ENCODE peak calls at places on chromosome 16, in eight cellular contexts. O is heart right ventricle; N is tibial artery; Z is cardiac muscle cell; S is CD4-positive, alpha-beta T cell; G is CD4-positive, CD25-positive, alpha-beta regulatory T cell; V is CD4-positive, alpha-beta memory T cell; P is WERI-Rb-1. X is an unnamed sample.

GRCh38 chr16:70725912-70726828 is 40.3 kb upstream of the MTSS2 start:
- DNase-seq in O (peak; percentile 79), N (no peak), Z (peak; percentile 65), S (no peak), G (no peak), V (no peak), P (no peak), X (peak; percentile 84)

GRCh38 chr16:67430504-67431076 is 331 bp upstream of the HSD11B2 start:
- DNase-seq in O (no peak), N (no peak), Z (peak; percentile 41), S (no peak), G (peak; percentile 27), V (no peak), P (peak; percentile 40), X (no peak)

GRCh38 chr16:48892884-48893283 is 282.9 kb upstream of the N4BP1 start:
- DNase-seq in O (no peak), N (no peak), Z (no peak), S (no peak), G (no peak), V (no peak), P (no peak), X (no peak)

GRCh38 chr16:66205287-66206167 is 161.0 kb upstream of the CDH5 start:
- DNase-seq in O (no peak), N (no peak), Z (no peak), S (no peak), G (no peak), V (no peak), P (no peak), X (no peak)

GRCh38 chr16:65054457-65054856 is 67.4 kb downstream of the CDH11 start:
- DNase-seq in O (no peak), N (no peak), Z (no peak), S (no peak), G (no peak), V (no peak), P (no peak), X (no peak)

GRCh38 chr16:86828653-86829052 is 250.3 kb downstream of the FOXL1 start:
- DNase-seq in O (no peak), N (no peak), Z (no peak), S (no peak), G (no peak), V (no peak), P (no peak), X (no peak)

GRCh38 chr16:82880361-82880760 is 253.6 kb downstream of the CDH13 start:
- DNase-seq in O (no peak), N (no peak), Z (no peak), S (no peak), G (no peak), V (no peak), P (no peak), X (no peak)

GRCh38 chr16:85952197-85952596 is 53.2 kb downstream of the IRF8 start:
- DNase-seq in O (no peak), N (no peak), Z (no peak), S (no peak), G (no peak), V (no peak), P (no peak), X (no peak)

GRCh38 chr16:11133344-11133921 is 122.6 kb downstream of the SOCS1 start:
- DNase-seq in O (peak; percentile 60), N (peak; percentile 82), Z (peak; percentile 86), S (no peak), G (no peak), V (no peak), P (no peak), X (no peak)

GRCh38 chr16:28543072-28543471 is 4.3 kb upstream of the NUPR1 start:
- DNase-seq in O (no peak), N (peak; percentile 44), Z (no peak), S (no peak), G (no peak), V (no peak), P (no peak), X (no peak)

GRCh38 chr16:55711959-55712876 is 56.4 kb downstream of the SLC6A2 start:
- DNase-seq in O (peak; percentile 54), N (peak; percentile 57), Z (peak; percentile 83), S (peak; percentile 26), G (peak; percentile 51), V (peak; percentile 27), P (peak; percentile 69), X (peak; percentile 11)

GRCh38 chr16:82748026-82748425 is 121.3 kb downstream of the CDH13 start:
- DNase-seq in O (peak; percentile 28), N (peak; percentile 46), Z (no peak), S (no peak), G (no peak), V (no peak), P (no peak), X (no peak)

GRCh38 chr16:53456625-53457024 is 22.4 kb downstream of the RBL2 start:
- DNase-seq in O (no peak), N (no peak), Z (no peak), S (no peak), G (peak; percentile 85), V (peak; percentile 86), P (no peak), X (no peak)

GRCh38 chr16:81627024-81627423 is 152.1 kb upstream of the PLCG2 start:
- DNase-seq in O (no peak), N (no peak), Z (no peak), S (no peak), G (no peak), V (no peak), P (no peak), X (no peak)

GRCh38 chr16:56946767-56947603 is 14.8 kb upstream of the CETP start:
- DNase-seq in O (no peak), N (no peak), Z (no peak), S (no peak), G (no peak), V (no peak), P (no peak), X (peak; percentile 63)

GRCh38 chr16:81505011-81505660 is 60.5 kb downstream of the CMIP start:
- DNase-seq in O (no peak), N (no peak), Z (no peak), S (no peak), G (no peak), V (no peak), P (no peak), X (no peak)

GRCh38 chr16:86783626-86784266 is 205.4 kb downstream of the FOXL1 start:
- DNase-seq in O (no peak), N (no peak), Z (no peak), S (no peak), G (no peak), V (no peak), P (no peak), X (no peak)

GRCh38 chr16:61042736-61043135 is 993.5 kb downstream of the CDH8 start:
- DNase-seq in O (no peak), N (no peak), Z (peak; percentile 79), S (no peak), G (no peak), V (no peak), P (no peak), X (no peak)

GRCh38 chr16:81515281-81515680 is 70.7 kb downstream of the CMIP start:
- DNase-seq in O (no peak), N (no peak), Z (no peak), S (no peak), G (no peak), V (no peak), P (no peak), X (no peak)

GRCh38 chr16:1534021-1535020 is 855 bp downstream of the TMEM204 start:
- DNase-seq in O (peak; percentile 40), N (no peak), Z (no peak), S (no peak), G (peak; percentile 16), V (peak; percentile 20), P (no peak), X (no peak)

GRCh38 chr16:55478827-55479559 is at the start of gene MMP2:
- DNase-seq in O (peak; percentile 77), N (peak; percentile 86), Z (peak; percentile 62), S (no peak), G (no peak), V (no peak), P (peak; percentile 46), X (no peak)

GRCh38 chr16:969508-970378 is 1.0 kb downstream of the LMF1 start:
- DNase-seq in O (peak; percentile 44), N (no peak), Z (peak; percentile 47), S (no peak), G (no peak), V (no peak), P (no peak), X (no peak)

GRCh38 chr16:86427327-86427935 is 82.9 kb upstream of the FOXF1 start:
- DNase-seq in O (no peak), N (no peak), Z (no peak), S (no peak), G (no peak), V (no peak), P (no peak), X (no peak)

GRCh38 chr16:55147401-55147800 is 176.6 kb upstream of the IRX6 start:
- DNase-seq in O (no peak), N (no peak), Z (no peak), S (no peak), G (no peak), V (no peak), P (no peak), X (no peak)

GRCh38 chr16:84650062-84650991 is 2.0 kb downstream of the KLHL36 start:
- DNase-seq in O (no peak), N (no peak), Z (no peak), S (no peak), G (no peak), V (no peak), P (no peak), X (no peak)
- H3K27ac ChIP-seq in O (no peak overlapping the region), N (peak overlapping the region; percentile 92), Z (no peak overlapping the region), S (no peak overlapping the region), G (peak overlapping the region; percentile 69), V (no peak overlapping the region), P (no peak overlapping the region), X (no peak overlapping the region)

GRCh38 chr16:19382887-19383816 is 34.5 kb upstream of the TMC5 start:
- DNase-seq in O (no peak), N (no peak), Z (peak; percentile 12), S (no peak), G (no peak), V (no peak), P (no peak), X (peak; percentile 7)
- H3K27ac ChIP-seq in O (no peak overlapping the region), N (no peak overlapping the region), Z (no peak overlapping the region), S (no peak overlapping the region), G (no peak overlapping the region), V (no peak overlapping the region), P (no peak overlapping the region), X (no peak overlapping the region)

GRCh38 chr16:89090669-89091426 is 2.8 kb upstream of the ACSF3 start:
- DNase-seq in O (no peak), N (no peak), Z (no peak), S (no peak), G (no peak), V (no peak), P (no peak), X (no peak)
- H3K27ac ChIP-seq in O (no peak overlapping the region), N (no peak overlapping the region), Z (no peak overlapping the region), S (no peak overlapping the region), G (no peak overlapping the region), V (no peak overlapping the region), P (no peak overlapping the region), X (no peak overlapping the region)

DNA sequence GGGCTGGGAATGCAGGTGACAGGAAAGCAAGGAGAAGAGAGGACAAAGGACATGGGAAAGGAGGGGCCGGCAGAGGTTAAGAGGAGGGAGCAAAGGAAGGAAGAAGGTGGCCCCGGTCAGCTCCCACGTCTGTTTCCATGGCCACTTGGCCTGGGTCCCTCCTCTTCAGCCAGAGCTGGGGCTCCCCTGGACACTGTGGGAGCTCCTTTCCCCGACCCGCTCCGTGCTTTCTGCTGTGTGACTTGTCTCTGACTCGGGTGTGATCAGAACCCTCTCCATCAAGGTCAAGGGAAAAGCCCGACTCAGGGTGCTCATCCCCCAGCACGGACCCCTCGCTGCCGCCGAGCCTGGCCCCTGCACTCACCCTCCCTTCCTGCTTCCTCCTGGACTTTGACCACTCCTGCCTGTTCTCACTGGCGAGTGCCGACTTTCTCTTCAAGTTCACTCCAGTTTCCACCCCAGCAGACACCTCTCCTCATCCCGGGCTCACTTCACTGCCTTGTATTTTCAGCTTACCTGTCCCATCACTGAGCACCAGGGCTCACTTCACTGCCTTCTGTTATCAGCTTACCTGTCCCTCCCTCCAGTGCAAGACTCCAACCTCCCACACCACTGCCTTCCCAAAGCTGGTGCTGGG is 61.2 kb downstream of the MEAK7 start:
- DNase-seq in O (no peak), N (no peak), Z (no peak), S (no peak), G (no peak), V (no peak), P (no peak), X (no peak)
- H3K27ac ChIP-seq in O (no peak overlapping the region), N (no peak overlapping the region), Z (no peak overlapping the region), S (no peak overlapping the region), G (no peak overlapping the region), V (no peak overlapping the region), P (no peak overlapping the region), X (no peak overlapping the region)